ENCODE peak calls at places on chromosomes 1 and 21, in four cellular contexts. V is CD4-positive, alpha-beta T cell; L is NCI-H774; E is MCF 10A. X is an unnamed sample.

GRCh38 chr1:180042994-180043622 is 88.5 kb downstream of the CEP350 start:
- DNase-seq in V (no peak), L (no peak), E (peak), X (no peak)

GRCh38 chr1:204065174-204065985 is 7.5 kb upstream of the SOX13 start:
- DNase-seq in V (no peak), L (no peak), E (peak), X (peak)

GRCh38 chr21:45699966-45700365 is 56.4 kb downstream of the PCBP3 start:
- DNase-seq in V (no peak), L (no peak), E (no peak), X (no peak)

GRCh38 chr1:231973840-231974239 is 347.2 kb downstream of the DISC1 start:
- DNase-seq in V (no peak), L (no peak), E (no peak), X (no peak)

GRCh38 chr1:153796786-153797659 is 21.8 kb downstream of the SLC27A3 start:
- DNase-seq in V (peak), L (peak), E (peak), X (peak)

GRCh38 chr1:203281851-203282661 is 23.3 kb upstream of the BTG2 start:
- DNase-seq in V (no peak), L (no peak), E (no peak), X (no peak)

GRCh38 chr1:169618367-169618766 is 11.6 kb downstream of the SELP start:
- DNase-seq in V (no peak), L (no peak), E (no peak), X (no peak)

GRCh38 chr1:193181985-193182384 is 4.4 kb downstream of the B3GALT2 start:
- DNase-seq in V (no peak), L (no peak), E (peak), X (no peak)

GRCh38 chr21:45560106-45561021 is 18.1 kb upstream of the SLC19A1 start:
- DNase-seq in V (no peak), L (no peak), E (no peak), X (no peak)

GRCh38 chr1:59751801-59752200 is 62.9 kb upstream of the HOOK1 start:
- DNase-seq in V (no peak), L (no peak), E (peak), X (no peak)

GRCh38 chr1:16172964-16173446 is 17.1 kb upstream of the EPHA2 start:
- DNase-seq in V (no peak), L (no peak), E (peak), X (no peak)

GRCh38 chr1:181221078-181221477 is 132.6 kb downstream of the IER5 start:
- DNase-seq in V (no peak), L (no peak), E (no peak), X (no peak)

GRCh38 chr1:233025156-233025555 is 74.7 kb downstream of the NTPCR start:
- DNase-seq in V (no peak), L (peak), E (peak), X (no peak)

GRCh38 chr1:155003766-155004351 is 1.3 kb downstream of the ZBTB7B start:
- DNase-seq in V (no peak), L (peak), E (peak), X (no peak)

GRCh38 chr1:234322979-234323378 is 50.3 kb upstream of the COA6 start:
- DNase-seq in V (peak), L (peak), E (peak), X (no peak)

GRCh38 chr1:83500987-83501591 is 497.8 kb downstream of the TTLL7 start:
- DNase-seq in V (no peak), L (no peak), E (no peak), X (no peak)

GRCh38 chr1:1069711-1070676 is 4.1 kb downstream of the RNF223 start:
- DNase-seq in V (no peak), L (no peak), E (no peak), X (no peak)

GRCh38 chr1:25074326-25074725 is 144.2 kb upstream of the RUNX3 start:
- DNase-seq in V (no peak), L (no peak), E (no peak), X (no peak)

GRCh38 chr1:38178236-38178635 is 131.6 kb upstream of the POU3F1 start:
- DNase-seq in V (no peak), L (no peak), E (no peak), X (no peak)

GRCh38 chr1:23537296-23537993 is 6.4 kb upstream of the E2F2 start:
- DNase-seq in V (no peak), L (no peak), E (no peak), X (no peak)

GRCh38 chr1:204127597-204128242 is 24.1 kb downstream of the ETNK2 start:
- DNase-seq in V (no peak), L (peak), E (peak), X (peak)

GRCh38 chr1:110916669-110917306 is 43.8 kb downstream of the CD53 start:
- DNase-seq in V (no peak), L (no peak), E (peak), X (no peak)

GRCh38 chr1:8332806-8333205 is 14.9 kb downstream of the SLC45A1 start:
- DNase-seq in V (no peak), L (no peak), E (no peak), X (no peak)

GRCh38 chr1:46996659-46997281 is 26.7 kb upstream of the CYP4X1 start:
- DNase-seq in V (no peak), L (no peak), E (peak), X (no peak)

GRCh38 chr1:234758851-234759250 is 148.9 kb upstream of the IRF2BP2 start:
- DNase-seq in V (no peak), L (no peak), E (no peak), X (no peak)

GRCh38 chr1:228104526-228105251 is 1.6 kb upstream of the C1orf35 start:
- DNase-seq in V (no peak), L (no peak), E (no peak), X (no peak)

GRCh38 chr1:106944721-106945120 is 111.8 kb upstream of the PRMT6 start:
- DNase-seq in V (no peak), L (no peak), E (peak), X (no peak)

GRCh38 chr1:67897270-67897949 is 64.1 kb upstream of the GNG12 start:
- DNase-seq in V (no peak), L (no peak), E (no peak), X (no peak)

GRCh38 chr1:102896286-102896685 is 212.0 kb downstream of the COL11A1 start:
- DNase-seq in V (no peak), L (no peak), E (no peak), X (no peak)

GRCh38 chr21:35980821-35981220 is 79.5 kb downstream of the SETD4 start:
- DNase-seq in V (no peak), L (no peak), E (no peak), X (no peak)

GRCh38 chr1:89347296-89347695 is 16.6 kb upstream of the GBP6 start:
- DNase-seq in V (no peak), L (no peak), E (no peak), X (no peak)

GRCh38 chr1:192788184-192788583 is 20.7 kb upstream of the RGS2 start:
- DNase-seq in V (no peak), L (no peak), E (peak), X (no peak)

GRCh38 chr1:68376441-68376840 is 73.3 kb downstream of the RPE65 start:
- DNase-seq in V (no peak), L (no peak), E (no peak), X (no peak)

GRCh38 chr1:107727866-107728265 is 237.1 kb downstream of the VAV3 start:
- DNase-seq in V (no peak), L (no peak), E (no peak), X (no peak)